ENCODE peak calls at places on chromosomes 6 and 20, in six cellular contexts. P is ovary, Z is fibroblast of lung, B is tibial artery, X is IMR-90, E is HCT116. D is an unnamed sample. For H3K27me3, the result is how much of the 10 kb centered on the place peaks cover.

GRCh38 chr6:159941286-159942113 is 27.4 kb upstream of the IGF2R start:
- DNase-seq in X (peak), Z (peak), P (no peak), E (peak), B (no peak), D (no peak)

GRCh38 chr6:101083533-101084172 is 202.5 kb upstream of the ASCC3 start:
- DNase-seq in P (no peak), B (no peak), E (no peak), X (peak), Z (peak), D (no peak)

GRCh38 chr6:109125504-109125903 is 30.2 kb downstream of the CEP57L1 start:
- DNase-seq in X (no peak), P (no peak), Z (no peak), B (no peak), E (no peak), D (no peak)

GRCh38 chr6:142381845-142382378 is 80.1 kb downstream of the ADGRG6 start:
- DNase-seq in Z (no peak), P (no peak), B (no peak), X (peak), E (no peak), D (no peak)

GRCh38 chr6:2498224-2498623 is 252.5 kb downstream of the MYLK4 start:
- DNase-seq in P (no peak), Z (no peak), X (no peak), E (no peak), B (no peak), D (no peak)

GRCh38 chr6:40642837-40643236 is 55.7 kb upstream of the LRFN2 start:
- DNase-seq in Z (no peak), P (no peak), X (no peak), E (no peak), B (no peak), D (no peak)

GRCh38 chr6:42049116-42049809 is 1.1 kb upstream of the TAF8 start:
- DNase-seq in Z (no peak), P (peak), E (no peak), X (no peak), B (no peak), D (peak)

GRCh38 chr6:24581084-24581669 is 64.8 kb downstream of the KIAA0319 start:
- DNase-seq in Z (peak), B (peak), E (peak), P (peak), X (peak), D (peak)

GRCh38 chr6:49001856-49002255 is 461.2 kb downstream of the MMUT start:
- DNase-seq in B (no peak), P (no peak), E (no peak), X (peak), Z (peak), D (no peak)

GRCh38 chr20:58852559-58853271 is at the start of gene GNAS:
- DNase-seq in P (peak), E (no peak), Z (peak), B (no peak), X (peak), D (peak)

GRCh38 chr6:18477301-18477941 is 90.3 kb downstream of the RNF144B start:
- DNase-seq in X (peak), Z (no peak), E (no peak), B (no peak), P (no peak), D (no peak)

GRCh38 chr6:16737389-16737788 is 23.9 kb downstream of the ATXN1 start:
- DNase-seq in B (no peak), Z (peak), P (no peak), X (peak), E (no peak), D (no peak)

GRCh38 chr20:14441201-14441600 is 103.8 kb upstream of the FLRT3 start:
- DNase-seq in B (no peak), X (peak), Z (peak), E (no peak), P (no peak), D (no peak)

GRCh38 chr20:47354710-47355488 is 1.6 kb downstream of the ZMYND8 start:
- DNase-seq in Z (no peak), E (no peak), B (no peak), P (no peak), X (peak), D (no peak)

GRCh38 chr6:109075934-109076333 is 18.7 kb downstream of the SESN1 start:
- DNase-seq in B (no peak), E (no peak), X (peak), Z (no peak), P (no peak), D (no peak)

GRCh38 chr6:30583921-30584320 is 12.7 kb downstream of the ABCF1 start:
- DNase-seq in Z (no peak), B (no peak), P (no peak), X (no peak), E (no peak), D (no peak)

GRCh38 chr20:31560900-31561598 is 44.0 kb upstream of the ID1 start:
- DNase-seq in P (no peak), B (peak), E (peak), X (peak), Z (peak), D (peak)

GRCh38 chr6:47135772-47136171 is 93.6 kb upstream of the ADGRF1 start:
- DNase-seq in B (no peak), P (no peak), E (peak), X (peak), Z (peak), D (no peak)

GRCh38 chr6:3385660-3386151 is 71.1 kb downstream of the SLC22A23 start:
- DNase-seq in P (no peak), E (peak), X (no peak), Z (no peak), B (peak), D (no peak)

GRCh38 chr6:130405549-130405948 is 39.7 kb downstream of the TMEM200A start:
- DNase-seq in E (no peak), B (no peak), X (no peak), P (no peak), Z (no peak), D (no peak)

GRCh38 chr20:14712302-14712739 is 374.9 kb upstream of the FLRT3 start:
- DNase-seq in Z (peak), B (no peak), P (no peak), E (no peak), X (peak), D (peak)

GRCh38 chr6:113625850-113626249 is 231.3 kb upstream of the MARCKS start:
- DNase-seq in E (no peak), P (no peak), X (no peak), Z (no peak), B (no peak), D (no peak)

GRCh38 chr6:39887692-39888450 is 46.4 kb downstream of the MOCS1 start:
- DNase-seq in E (no peak), X (peak), P (peak), Z (peak), B (peak), D (peak)

GRCh38 chr6:147392917-147393625 is 115.4 kb upstream of the SAMD5 start:
- DNase-seq in B (no peak), X (no peak), Z (no peak), P (no peak), E (no peak), D (no peak)

GRCh38 chr6:169861431-169862045 is 110.1 kb downstream of the ERMARD start:
- DNase-seq in E (no peak), Z (no peak), P (no peak), X (no peak), B (peak), D (no peak)

GRCh38 chr20:48637461-48637860 is 190.3 kb downstream of the PREX1 start:
- DNase-seq in E (no peak), P (no peak), B (no peak), Z (no peak), X (no peak), D (no peak)

GRCh38 chr6:47061631-47062300 is 19.6 kb upstream of the ADGRF1 start:
- DNase-seq in E (no peak), B (no peak), Z (no peak), P (no peak), X (no peak), D (no peak)

GRCh38 chr6:21111399-21111725 is 482.2 kb upstream of the SOX4 start:
- DNase-seq in Z (no peak), X (peak), P (no peak), B (no peak), E (peak), D (peak)

GRCh38 chr6:111642463-111643158 is 36.9 kb upstream of the TRAF3IP2 start:
- DNase-seq in X (peak), E (peak), Z (peak), P (no peak), B (peak), D (peak)

GRCh38 chr6:52271852-52272460 is 12.6 kb downstream of the MCM3 start:
- DNase-seq in P (no peak), B (no peak), X (peak), E (no peak), Z (no peak), D (no peak)

GRCh38 chr6:138554146-138554545 is 54.9 kb upstream of the NHSL1 start:
- DNase-seq in B (no peak), Z (no peak), P (no peak), E (no peak), X (no peak), D (no peak)

GRCh38 chr6:31836676-31837611 is 9.4 kb downstream of the HSPA1B start:
- DNase-seq in Z (peak), E (no peak), P (no peak), B (no peak), X (peak), D (no peak)

GRCh38 chr20:63775096-63775978 is 35.8 kb downstream of the SLC2A4RG start:
- DNase-seq in Z (peak), X (peak), E (no peak), B (no peak), P (peak), D (no peak)

GRCh38 chr6:71481801-71482200 is 193.2 kb downstream of the OGFRL1 start:
- DNase-seq in Z (no peak), B (no peak), E (no peak), X (no peak), P (no peak), D (no peak)

GRCh38 chr6:168301648-168302398 is 17.8 kb downstream of the DACT2 start:
- DNase-seq in Z (no peak), B (no peak), P (no peak), E (no peak), X (no peak), D (no peak)

GRCh38 chr20:43383026-43383795 is 74.5 kb upstream of the SRSF6 start:
- DNase-seq in P (no peak), Z (no peak), B (no peak), E (no peak), X (no peak), D (no peak)

GRCh38 chr6:150145830-150146229 is 3.0 kb downstream of the PPP1R14C start:
- DNase-seq in X (no peak), P (no peak), Z (no peak), B (no peak), E (no peak), D (no peak)

DNA sequence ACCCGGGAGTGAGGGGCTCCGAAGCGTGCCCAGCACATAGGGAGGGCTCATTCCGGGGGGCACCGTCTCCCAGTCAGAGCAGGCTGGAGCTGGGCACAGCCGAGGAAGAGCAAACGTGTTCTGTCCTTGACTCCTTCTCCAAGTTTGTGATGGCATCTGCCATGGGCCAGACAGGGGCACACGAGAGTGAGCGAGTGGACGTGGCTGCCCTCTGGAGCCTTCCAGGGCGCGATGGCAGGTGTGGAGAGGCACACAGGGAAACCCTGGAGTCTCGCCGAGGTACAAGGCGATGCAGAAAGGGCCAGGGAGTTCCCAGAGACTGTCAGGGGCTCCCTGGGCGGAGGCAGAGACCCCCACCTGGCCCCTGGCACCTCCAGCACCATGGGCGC is 9.9 kb upstream of the GATA5 start:
- DNase-seq in Z (no peak), X (no peak), B (no peak), E (no peak), P (no peak), D (no peak)
- H3K27me3 ChIP-seq in Z (under half), X (half or more), B (under half), E (under half), P (under half), D (under half)

GRCh38 chr20:57654998-57655811 is 35.0 kb upstream of the ZBP1 start:
- DNase-seq in Z (no peak), P (peak), X (no peak), B (no peak), E (no peak), D (peak)
- TF ChIP-seq CTCF in Z (no peak), P (no peak), X (no peak), B (no peak), E (no peak), D (no peak)

GRCh38 chr20:38650010-38650409 is 48.4 kb downstream of the ARHGAP40 start:
- DNase-seq in P (no peak), E (no peak), X (no peak), Z (no peak), B (no peak), D (no peak)
- H3K27me3 ChIP-seq in P (under half), E (under half), X (under half), Z (under half), B (under half), D (under half)

GRCh38 chr20:44460795-44461141 is 14.9 kb upstream of the TTPAL start:
- DNase-seq in P (no peak), X (peak), Z (peak), E (peak), B (no peak), D (peak)
- TF ChIP-seq CTCF in P (peak), X (peak), Z (peak), E (peak), B (no peak), D (peak)

GRCh38 chr6:117404548-117404947 is 21.2 kb downstream of the ROS1 start:
- DNase-seq in P (no peak), E (no peak), X (peak), Z (peak), B (no peak), D (no peak)

GRCh38 chr6:117411474-117411873 is 14.3 kb downstream of the ROS1 start:
- DNase-seq in B (no peak), X (no peak), P (no peak), Z (no peak), E (no peak), D (no peak)

GRCh38 chr6:117409420-117409819 is 16.3 kb downstream of the ROS1 start:
- DNase-seq in P (no peak), E (no peak), B (no peak), X (no peak), Z (no peak), D (no peak)

GRCh38 chr6:117414770-117415169 is 11.0 kb downstream of the ROS1 start:
- DNase-seq in Z (no peak), P (no peak), B (no peak), E (no peak), X (no peak), D (no peak)

GRCh38 chr6:117409863-117410262 is 15.9 kb downstream of the ROS1 start:
- DNase-seq in B (no peak), E (no peak), Z (no peak), X (no peak), P (no peak), D (no peak)
- H3K27me3 ChIP-seq in B (under half), E (under half), Z (under half), X (under half), P (under half), D (under half)

GRCh38 chr20:41738584-41739193 is 120.5 kb upstream of the CHD6 start:
- DNase-seq in Z (peak), B (peak), P (peak), E (peak), X (peak), D (peak)
- TF ChIP-seq CTCF in Z (peak), B (peak), P (peak), E (peak), X (peak), D (peak)

DNA sequence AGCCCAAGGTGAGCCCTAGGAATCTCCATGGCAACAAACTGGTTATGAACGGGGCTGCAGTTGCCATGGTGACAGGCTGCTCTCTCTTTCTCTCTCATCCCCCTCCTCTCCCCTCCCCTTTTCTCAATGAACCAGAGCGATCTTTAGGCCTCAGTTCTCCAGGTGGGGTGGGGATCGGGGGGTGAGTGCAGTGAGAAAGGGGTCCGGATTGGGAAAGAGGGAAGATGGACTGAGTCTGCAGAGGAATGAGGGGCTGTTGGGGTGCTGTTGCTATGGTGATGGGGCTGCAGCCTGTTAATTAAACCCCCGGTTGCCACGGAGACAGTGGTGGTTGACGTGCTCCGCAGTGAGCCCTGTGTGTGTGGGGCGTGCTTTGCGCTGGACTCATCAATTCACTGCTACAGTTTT is 3.6 kb upstream of the SLC12A5 start:
- DNase-seq in X (no peak), E (no peak), Z (no peak), B (no peak), P (no peak), D (no peak)
- H3K27me3 ChIP-seq in X (under half), E (under half), Z (under half), B (under half), P (under half), D (under half)